ENCODE peak calls at places on chromosome 16, in ten cellular contexts. Q is OCI-LY7; V is CD4-positive, alpha-beta memory T cell; R is right lobe of liver; N is lung; J is IMR-90; T is aorta; L is CD8-positive, alpha-beta memory T cell; K is mammary epithelial cell; A is ascending aorta. W is an unnamed sample. For H3K4me1, the result is how much of the 10 kb centered on the place peaks cover.

GRCh38 chr16:77574867-77575619 is 140.2 kb upstream of the ADAMTS18 start:
- DNase-seq in V (no peak), A (no peak), R (no peak), L (no peak), Q (no peak), T (no peak), K (no peak), N (peak), J (no peak), W (no peak)

GRCh38 chr16:54720259-54720658 is 210.4 kb upstream of the IRX5 start:
- DNase-seq in L (no peak), N (peak), V (no peak), R (no peak), J (no peak), T (no peak), K (peak), Q (no peak), A (no peak), W (no peak)

GRCh38 chr16:85978291-85978775 is 79.4 kb downstream of the IRF8 start:
- DNase-seq in N (no peak), V (no peak), R (no peak), Q (no peak), K (no peak), J (no peak), A (no peak), L (no peak), T (no peak), W (no peak)

GRCh38 chr16:87463722-87464690 is 28.8 kb downstream of the ZCCHC14 start:
- DNase-seq in A (peak), K (no peak), R (no peak), L (no peak), V (peak), T (no peak), Q (peak), J (peak), N (peak), W (no peak)

GRCh38 chr16:13139661-13140241 is 238.4 kb downstream of the SHISA9 start:
- DNase-seq in Q (no peak), J (no peak), N (no peak), L (no peak), K (peak), A (no peak), V (no peak), R (no peak), T (no peak), W (no peak)

GRCh38 chr16:88355389-88356123 is 27.2 kb upstream of the ZNF469 start:
- DNase-seq in L (no peak), V (no peak), K (no peak), J (no peak), T (peak), Q (no peak), N (no peak), R (peak), A (no peak), W (no peak)

GRCh38 chr16:58815188-58815888 is 81.2 kb upstream of the GOT2 start:
- DNase-seq in J (no peak), N (no peak), R (no peak), A (no peak), K (peak), T (no peak), L (no peak), V (no peak), Q (no peak), W (no peak)

GRCh38 chr16:73527191-73527590 is 479.3 kb upstream of the ZFHX3 start:
- DNase-seq in A (no peak), Q (no peak), K (no peak), N (no peak), J (peak), V (no peak), R (no peak), L (no peak), T (no peak), W (no peak)

GRCh38 chr16:83862661-83863060 is 36.3 kb upstream of the MLYCD start:
- DNase-seq in A (no peak), K (no peak), J (no peak), T (no peak), N (no peak), V (no peak), Q (no peak), L (no peak), R (no peak), W (no peak)

GRCh38 chr16:22052985-22053384 is 39.4 kb upstream of the VWA3A start:
- DNase-seq in J (no peak), A (no peak), R (no peak), K (peak), V (no peak), N (no peak), T (no peak), L (no peak), Q (no peak), W (no peak)

GRCh38 chr16:70774261-70774660 is 26.7 kb downstream of the VAC14 start:
- DNase-seq in K (no peak), T (no peak), R (no peak), A (no peak), Q (no peak), J (no peak), L (no peak), V (no peak), N (no peak), W (no peak)

GRCh38 chr16:50613281-50613991 is 65.2 kb downstream of the NKD1 start:
- DNase-seq in A (no peak), T (no peak), R (no peak), Q (no peak), N (no peak), L (no peak), V (no peak), J (no peak), K (no peak), W (no peak)

GRCh38 chr16:79795556-79795955 is 195.0 kb upstream of the MAF start:
- DNase-seq in K (no peak), T (no peak), A (no peak), L (no peak), Q (no peak), N (no peak), V (no peak), R (no peak), J (no peak), W (no peak)

GRCh38 chr16:84478172-84478948 is 26.1 kb downstream of the MEAK7 start:
- DNase-seq in K (peak), T (peak), V (no peak), Q (no peak), N (no peak), R (no peak), J (peak), A (no peak), L (no peak), W (no peak)

GRCh38 chr16:58651965-58652348 is 22.3 kb upstream of the CNOT1 start:
- DNase-seq in K (peak), J (peak), L (no peak), V (no peak), Q (no peak), R (no peak), T (no peak), N (no peak), A (no peak), W (no peak)

GRCh38 chr16:85943702-85944101 is 44.7 kb downstream of the IRF8 start:
- DNase-seq in N (no peak), K (no peak), T (no peak), R (no peak), A (no peak), Q (no peak), V (no peak), J (no peak), L (no peak), W (no peak)

GRCh38 chr16:1048442-1049112 is 24.0 kb upstream of the SSTR5 start:
- DNase-seq in L (no peak), J (peak), V (no peak), T (no peak), Q (no peak), R (no peak), N (no peak), K (no peak), A (no peak), W (no peak)

GRCh38 chr16:65406076-65406475 is 284.2 kb upstream of the CDH11 start:
- DNase-seq in J (no peak), V (no peak), T (no peak), N (no peak), A (no peak), L (no peak), Q (no peak), R (no peak), K (no peak), W (no peak)

GRCh38 chr16:84593825-84594724 is 23.8 kb downstream of the COTL1 start:
- DNase-seq in Q (peak), J (no peak), V (peak), K (no peak), N (peak), A (peak), R (peak), L (peak), T (no peak), W (peak)

GRCh38 chr16:84423416-84423837 is 55.1 kb downstream of the ATP2C2 start:
- DNase-seq in T (no peak), K (peak), R (no peak), L (no peak), V (no peak), A (no peak), Q (peak), N (no peak), J (peak), W (no peak)

GRCh38 chr16:24035127-24035842 is 199.5 kb downstream of the PRKCB start:
- DNase-seq in A (no peak), K (no peak), T (no peak), V (peak), J (no peak), L (peak), R (no peak), Q (no peak), N (no peak), W (no peak)

GRCh38 chr16:85381738-85382592 is 231.2 kb upstream of the GSE1 start:
- DNase-seq in N (no peak), V (no peak), L (no peak), A (no peak), R (no peak), Q (no peak), K (no peak), J (peak), T (no peak), W (no peak)

GRCh38 chr16:29820271-29820701 is at the start of gene MVP:
- DNase-seq in A (no peak), N (peak), R (peak), K (peak), Q (peak), V (peak), L (no peak), T (peak), J (peak), W (no peak)
- H3K4me1 ChIP-seq in A (under half), N (under half), R (under half), K (half or more), Q (under half), V (half or more), L (half or more), T (under half), J (under half), W (half or more)

DNA sequence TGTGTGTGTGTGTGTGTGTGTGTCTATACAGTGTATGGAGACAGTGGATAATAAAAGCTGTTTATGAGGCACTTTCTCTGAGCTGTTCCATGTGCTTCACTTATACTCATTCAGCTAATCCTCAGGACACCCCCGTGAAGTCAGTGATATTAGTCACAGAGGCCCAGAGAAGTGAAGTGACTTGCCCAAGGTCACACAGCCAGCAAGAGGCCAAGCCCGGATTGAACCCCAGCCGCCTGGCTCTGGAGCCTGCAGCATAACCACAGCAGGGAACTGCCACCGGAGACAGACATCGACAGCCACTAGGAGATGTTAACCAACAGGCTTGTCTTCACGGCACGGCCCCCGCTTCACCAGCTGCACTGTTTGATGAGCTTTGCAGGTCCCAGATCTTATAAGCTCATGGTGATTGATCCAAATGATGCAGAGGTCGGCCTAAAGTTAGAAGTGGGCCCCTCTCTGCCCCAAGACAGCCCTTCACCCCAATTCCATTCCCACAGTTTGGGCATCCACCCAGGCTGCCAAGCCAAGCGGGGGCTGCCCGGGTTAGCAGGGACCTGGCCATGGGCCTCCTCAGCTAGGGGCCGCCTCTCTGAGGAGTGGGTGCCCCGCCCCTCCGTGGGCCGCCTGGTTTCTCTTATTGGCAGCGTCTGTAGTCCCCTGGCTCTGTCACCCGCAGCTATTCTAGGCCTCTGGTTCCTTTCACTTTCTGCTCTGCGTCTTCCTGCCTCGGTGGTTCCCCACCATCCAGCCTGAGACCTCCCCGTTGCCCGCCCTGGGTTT is 30.9 kb downstream of the SOCS1 start:
- DNase-seq in K (peak), N (no peak), V (peak), Q (peak), L (peak), A (peak), R (no peak), T (no peak), J (peak), W (peak)
- H3K27ac ChIP-seq in K (no peak), N (no peak), V (peak), Q (peak), L (peak), A (peak), R (no peak), T (no peak), J (no peak), W (peak)

DNA sequence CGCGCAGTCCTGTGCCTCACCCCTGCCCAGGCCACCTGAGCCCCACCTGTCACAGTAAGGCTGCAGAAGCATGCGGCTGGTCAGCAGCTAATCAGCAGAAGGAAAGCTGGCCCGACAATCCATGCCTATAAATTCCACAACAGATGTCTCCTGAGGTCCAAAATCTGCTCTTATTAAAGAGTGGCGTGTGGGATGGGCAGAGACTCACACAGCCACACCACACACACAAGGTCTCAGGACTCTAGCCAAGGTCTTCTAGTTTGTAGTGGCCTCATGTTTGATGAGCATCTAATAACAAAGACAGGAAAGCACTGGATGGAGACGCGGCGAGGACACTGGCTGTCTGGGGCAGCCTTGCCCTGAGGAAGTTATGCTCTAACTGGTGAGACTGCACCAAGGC is 55.9 kb downstream of the ANKRD11 start:
- DNase-seq in R (no peak), N (no peak), K (no peak), J (no peak), V (no peak), L (no peak), A (no peak), Q (no peak), T (no peak), W (no peak)
- H3K4me1 ChIP-seq in R (under half), N (under half), K (under half), J (under half), V (half or more), L (half or more), A (under half), Q (under half), T (under half), W (half or more)

DNA sequence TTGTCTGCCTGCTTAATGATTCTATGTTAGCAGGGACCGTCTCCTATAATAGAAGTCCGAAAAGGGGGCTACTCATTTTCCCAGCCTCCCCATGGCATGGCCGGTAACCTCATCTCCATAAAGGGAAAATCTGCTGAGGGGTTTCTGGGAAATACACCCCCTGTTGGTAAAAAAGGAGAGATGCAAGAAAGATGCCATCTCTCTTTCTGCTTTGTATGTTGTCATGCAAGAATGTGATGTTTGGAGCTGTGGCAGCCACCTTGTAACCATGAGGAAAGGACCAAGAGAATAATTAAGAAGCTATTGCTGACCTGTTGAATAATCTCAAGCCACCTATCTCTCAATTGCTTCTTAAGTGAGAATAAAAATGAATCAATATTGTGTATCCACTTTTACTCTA is 94.8 kb upstream of the XYLT1 start:
- DNase-seq in R (no peak), A (no peak), L (no peak), K (no peak), N (no peak), T (no peak), V (no peak), J (no peak), Q (no peak), W (no peak)
- H3K27ac ChIP-seq in R (no peak), A (no peak), L (no peak), K (no peak), N (no peak), T (no peak), V (no peak), J (no peak), Q (no peak), W (no peak)

GRCh38 chr16:3015865-3016521 is 2.0 kb downstream of the CLDN6 start:
- DNase-seq in J (no peak), L (no peak), N (no peak), V (no peak), T (no peak), Q (no peak), A (no peak), K (no peak), R (no peak), W (no peak)

GRCh38 chr16:3013491-3013951 is 798 bp downstream of the CLDN9 start:
- DNase-seq in K (no peak), V (no peak), A (no peak), N (no peak), J (no peak), R (peak), L (no peak), Q (no peak), T (no peak), W (no peak)

GRCh38 chr16:3012828-3013420 is at the start of gene CLDN9:
- DNase-seq in V (no peak), N (peak), Q (no peak), K (no peak), J (no peak), L (no peak), R (no peak), T (no peak), A (no peak), W (no peak)

GRCh38 chr16:3014971-3015370 is 2.2 kb downstream of the CLDN9 start:
- DNase-seq in K (no peak), N (no peak), L (no peak), A (no peak), J (no peak), T (no peak), Q (no peak), R (no peak), V (no peak), W (no peak)

GRCh38 chr16:3013998-3014690 is 1.4 kb downstream of the CLDN9 start:
- DNase-seq in L (no peak), N (no peak), A (no peak), Q (no peak), J (no peak), V (no peak), T (no peak), K (no peak), R (no peak), W (no peak)
- H3K4me1 ChIP-seq in L (under half), N (under half), A (under half), Q (under half), J (under half), V (under half), T (under half), K (under half), R (under half), W (under half)

GRCh38 chr16:89828199-89828869 is at the start of gene SPIRE2:
- DNase-seq in N (peak), Q (peak), T (peak), K (peak), J (peak), L (peak), A (no peak), V (peak), R (peak), W (peak)
- H3K27ac ChIP-seq in N (peak), Q (no peak), T (no peak), K (no peak), J (no peak), L (peak), A (no peak), V (no peak), R (peak), W (no peak)

GRCh38 chr16:27318399-27319256 is 4.9 kb downstream of the IL4R start:
- DNase-seq in N (peak), L (peak), V (peak), Q (peak), K (peak), J (peak), A (peak), R (no peak), T (peak), W (peak)

GRCh38 chr16:27315333-27316037 is 1.7 kb downstream of the IL4R start:
- DNase-seq in J (peak), L (peak), V (peak), T (peak), A (peak), N (peak), R (peak), Q (peak), K (peak), W (peak)

GRCh38 chr16:27317738-27318398 is 4.1 kb downstream of the IL4R start:
- DNase-seq in K (no peak), N (no peak), A (no peak), Q (no peak), V (no peak), J (no peak), R (no peak), L (no peak), T (no peak), W (no peak)

GRCh38 chr16:27316038-27316680 is 2.4 kb downstream of the IL4R start:
- DNase-seq in T (no peak), A (no peak), Q (no peak), R (no peak), L (no peak), V (no peak), K (no peak), N (no peak), J (no peak), W (no peak)

DNA sequence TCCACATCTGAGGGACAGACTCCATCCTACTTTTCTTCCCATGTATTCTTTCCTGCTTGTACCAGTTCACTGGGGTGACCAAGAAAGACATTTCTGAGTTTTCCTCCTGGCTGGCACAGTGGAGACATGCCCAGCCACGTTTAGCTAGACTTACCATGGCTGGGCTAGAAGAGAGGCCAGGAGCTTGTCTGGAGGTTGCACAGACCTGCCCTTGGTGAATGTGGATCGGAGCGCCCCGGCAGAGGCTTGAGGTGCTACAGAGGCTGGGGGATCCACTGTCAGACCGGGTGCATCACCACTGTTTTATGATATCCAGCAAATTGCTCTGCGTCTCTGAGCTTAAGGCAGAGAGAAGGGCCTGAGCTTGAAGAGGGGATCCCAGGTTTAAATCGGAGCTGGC is 3.5 kb downstream of the IL4R start:
- DNase-seq in J (no peak), A (no peak), Q (no peak), K (peak), N (no peak), V (no peak), L (no peak), R (no peak), T (no peak), W (no peak)
- H3K4me1 ChIP-seq in J (under half), A (under half), Q (half or more), K (half or more), N (under half), V (half or more), L (half or more), R (half or more), T (under half), W (half or more)

DNA sequence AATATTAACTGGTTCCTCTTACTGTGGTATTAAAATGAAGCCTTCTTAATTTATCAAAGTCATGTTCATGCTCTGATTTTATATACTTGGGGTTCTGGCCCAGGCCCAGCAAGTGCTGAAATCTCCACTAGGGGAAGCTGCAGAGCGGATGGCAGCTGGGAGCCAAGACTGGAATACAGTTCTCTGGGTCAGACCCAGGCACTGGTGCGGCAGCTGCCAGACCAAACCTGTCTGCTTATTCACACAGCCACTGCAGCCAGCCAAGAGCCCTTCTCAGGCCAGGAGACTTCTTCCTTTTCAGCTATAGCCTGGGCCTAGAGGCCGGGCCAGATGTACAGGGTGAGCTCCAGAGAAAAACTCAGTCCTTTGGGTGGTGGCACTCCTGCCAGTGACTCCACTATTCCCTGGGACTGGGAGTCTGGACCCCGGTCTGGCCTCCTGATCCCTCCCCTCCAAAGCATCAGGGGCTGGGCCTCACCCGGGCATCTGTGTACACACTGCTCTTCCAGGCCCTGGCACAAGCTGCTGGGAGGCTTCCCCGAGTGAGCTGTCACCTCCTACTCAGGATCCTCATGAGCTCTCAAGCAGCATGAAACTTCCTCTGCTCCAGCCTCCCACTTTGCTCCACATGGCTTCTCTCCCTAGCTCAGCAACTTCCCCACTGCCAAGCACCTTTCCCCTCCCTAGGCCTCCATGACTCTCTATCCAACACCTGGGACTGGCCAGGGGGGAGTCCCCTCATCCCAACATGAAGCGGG is 24.4 kb downstream of the ATP6V0D1 start:
- DNase-seq in K (peak), T (peak), A (peak), R (no peak), V (no peak), N (peak), J (peak), L (no peak), Q (no peak), W (no peak)
- H3K27ac ChIP-seq in K (no peak), T (no peak), A (peak), R (no peak), V (no peak), N (no peak), J (no peak), L (no peak), Q (no peak), W (no peak)

W was measured in CD4-positive, CD25-positive, alpha-beta regulatory T cell.